ENCODE peak calls at places on chromosome X, in ten cellular contexts. B is endothelial cell, F is GM20000, U is epithelial cell of esophagus, T is nephron progenitor cell, M is WTC11, D is astrocyte, X is fibroblast of mammary gland, N is GM13976, Q is BJ. Y is an unnamed sample.

GRCh38 chrX:9282325-9282724 is 182.5 kb upstream of the TBL1X start:
- DNase-seq in B (no peak), F (no peak), U (no peak), T (no peak), M (no peak), D (no peak), X (no peak), N (no peak), Q (no peak), Y (no peak)

GRCh38 chrX:110132450-110133114 is 129.7 kb downstream of the TMEM164 start:
- DNase-seq in B (no peak), F (no peak), U (no peak), T (no peak), M (no peak), D (no peak), X (no peak), N (no peak), Q (no peak), Y (no peak)

GRCh38 chrX:73851014-73852009 is 288.3 kb downstream of the CHIC1 start:
- DNase-seq in B (no peak), F (no peak), U (no peak), T (no peak), M (no peak), D (peak), X (peak), N (peak), Q (no peak), Y (no peak)

GRCh38 chrX:86171366-86171765 is 23.1 kb downstream of the DACH2 start:
- DNase-seq in B (peak), F (no peak), U (peak), T (peak), M (peak), D (no peak), X (peak), N (no peak), Q (no peak), Y (no peak)

GRCh38 chrX:99468993-99469392 is 941.1 kb downstream of the PCDH19 start:
- DNase-seq in B (no peak), F (no peak), U (no peak), T (no peak), M (no peak), D (no peak), X (no peak), N (no peak), Q (no peak), Y (no peak)

GRCh38 chrX:12701625-12702024 is 89.6 kb upstream of the PRPS2 start:
- DNase-seq in B (peak), F (peak), U (peak), T (peak), M (peak), D (peak), X (peak), N (peak), Q (peak), Y (peak)

GRCh38 chrX:21972046-21972445 is 31.5 kb downstream of the SMS start:
- DNase-seq in B (no peak), F (no peak), U (no peak), T (no peak), M (no peak), D (no peak), X (no peak), N (no peak), Q (no peak), Y (no peak)

GRCh38 chrX:103624111-103624510 is 4.7 kb upstream of the TCEAL1 start:
- DNase-seq in B (no peak), F (no peak), U (no peak), T (no peak), M (no peak), D (no peak), X (no peak), N (no peak), Q (no peak), Y (no peak)

GRCh38 chrX:30301203-30301602 is 8.0 kb downstream of the NR0B1 start:
- DNase-seq in B (no peak), F (no peak), U (no peak), T (no peak), M (no peak), D (no peak), X (no peak), N (no peak), Q (no peak), Y (no peak)

GRCh38 chrX:3651272-3651671 is 62.2 kb downstream of the PRKX start:
- DNase-seq in B (no peak), F (no peak), U (peak), T (no peak), M (no peak), D (no peak), X (peak), N (no peak), Q (no peak), Y (peak)

GRCh38 chrX:148459343-148459742 is 41.1 kb upstream of the AFF2 start:
- DNase-seq in B (no peak), F (peak), U (no peak), T (no peak), M (no peak), D (no peak), X (no peak), N (no peak), Q (no peak), Y (no peak)

GRCh38 chrX:132488819-132489255 is at the start of gene MBNL3:
- DNase-seq in B (peak), F (peak), U (peak), T (peak), M (peak), D (peak), X (peak), N (peak), Q (no peak), Y (no peak)

GRCh38 chrX:46912098-46912672 is at the start of gene JADE3:
- DNase-seq in B (peak), F (peak), U (peak), T (peak), M (peak), D (peak), X (peak), N (peak), Q (no peak), Y (peak)

GRCh38 chrX:19705196-19705769 is 182.1 kb downstream of the SH3KBP1 start:
- DNase-seq in B (no peak), F (no peak), U (no peak), T (no peak), M (no peak), D (peak), X (peak), N (no peak), Q (peak), Y (no peak)

GRCh38 chrX:153400146-153401132 is 711 bp downstream of the PNMA6E start:
- DNase-seq in B (peak), F (peak), U (no peak), T (peak), M (peak), D (no peak), X (peak), N (peak), Q (no peak), Y (peak)

GRCh38 chrX:47293106-47293505 is 60.3 kb downstream of the USP11 start:
- DNase-seq in B (no peak), F (no peak), U (peak), T (no peak), M (no peak), D (no peak), X (no peak), N (no peak), Q (no peak), Y (no peak)

GRCh38 chrX:120250522-120251271 is at the start of gene ZBTB33:
- DNase-seq in B (peak), F (peak), U (peak), T (peak), M (peak), D (peak), X (peak), N (peak), Q (peak), Y (peak)

GRCh38 chrX:120244395-120244734 is 6.2 kb upstream of the ZBTB33 start:
- DNase-seq in B (no peak), F (no peak), U (no peak), T (no peak), M (no peak), D (no peak), X (no peak), N (no peak), Q (no peak), Y (no peak)

GRCh38 chrX:120238947-120239346 is 11.7 kb upstream of the ZBTB33 start:
- DNase-seq in B (no peak), F (no peak), U (peak), T (no peak), M (no peak), D (no peak), X (no peak), N (no peak), Q (no peak), Y (no peak)

GRCh38 chrX:120242807-120243206 is 7.8 kb upstream of the ZBTB33 start:
- DNase-seq in B (no peak), F (no peak), U (no peak), T (no peak), M (no peak), D (no peak), X (no peak), N (no peak), Q (no peak), Y (no peak)

GRCh38 chrX:120244735-120245498 is 5.7 kb upstream of the ZBTB33 start:
- DNase-seq in B (peak), F (peak), U (peak), T (peak), M (peak), D (peak), X (peak), N (peak), Q (no peak), Y (peak)
- TF ChIP-seq CTCF in B (no peak), F (no peak), U (no peak), T (no peak), M (no peak), D (no peak), X (no peak), N (no peak), Q (no peak), Y (no peak)

DNA sequence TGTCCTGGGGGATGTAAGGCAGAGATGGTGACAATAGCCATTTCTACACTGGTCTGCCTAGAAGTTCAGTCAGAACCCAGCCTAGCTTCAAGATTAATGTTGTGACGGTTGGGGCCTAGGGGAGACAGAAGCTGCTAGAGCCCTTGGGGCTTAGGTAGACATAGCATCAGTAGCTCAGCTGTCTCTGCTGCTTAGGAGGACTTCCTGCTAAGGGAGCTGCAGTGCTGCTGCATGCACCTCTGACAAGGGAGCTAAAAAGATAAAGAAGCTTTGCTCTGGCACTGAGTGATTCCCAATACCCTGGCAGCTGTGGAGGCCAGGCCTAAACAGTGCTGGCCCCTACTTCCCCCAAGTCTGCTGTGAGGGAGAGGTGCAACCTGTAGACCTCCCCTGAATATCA is 116.0 kb downstream of the CT47B1 start:
- DNase-seq in B (no peak), F (no peak), U (no peak), T (no peak), M (no peak), D (no peak), X (no peak), N (no peak), Q (no peak), Y (no peak)
- TF ChIP-seq CTCF in B (no peak), F (no peak), U (no peak), T (no peak), M (no peak), D (no peak), X (no peak), N (no peak), Q (no peak), Y (no peak)

GRCh38 chrX:71622347-71623104 is 4.2 kb upstream of the CXCR3 start:
- DNase-seq in B (peak), F (peak), U (peak), T (peak), M (peak), D (peak), X (peak), N (peak), Q (no peak), Y (peak)
- TF ChIP-seq CTCF in B (no peak), F (no peak), U (peak), T (no peak), M (no peak), D (no peak), X (no peak), N (no peak), Q (peak), Y (peak)

GRCh38 chrX:41558531-41558930 is 111.4 kb downstream of the NYX start:
- DNase-seq in B (no peak), F (peak), U (peak), T (no peak), M (no peak), D (no peak), X (peak), N (peak), Q (no peak), Y (no peak)
- TF ChIP-seq CTCF in B (no peak), F (peak), U (peak), T (peak), M (no peak), D (peak), X (peak), N (peak), Q (peak), Y (peak)

DNA sequence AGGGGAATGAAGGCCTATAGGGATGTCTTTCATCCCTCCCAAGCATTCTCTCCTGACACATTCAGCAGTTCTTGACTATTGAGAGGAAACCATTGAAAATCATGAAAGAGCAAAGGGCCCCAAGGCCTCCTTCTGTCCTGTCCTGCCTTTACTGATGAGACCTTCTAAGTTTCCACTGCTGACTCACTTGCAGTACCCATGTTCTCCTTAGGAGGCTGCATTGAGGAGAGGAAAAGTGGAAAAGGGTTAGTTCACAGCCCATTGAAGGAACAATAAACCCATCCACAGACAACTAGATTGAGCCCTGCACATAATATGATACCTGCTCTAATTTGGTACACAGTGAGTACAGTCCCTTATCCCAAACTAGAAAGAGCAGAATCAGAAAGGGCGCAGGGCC is 115.1 kb upstream of the PNPLA4 start:
- DNase-seq in B (no peak), F (no peak), U (peak), T (no peak), M (no peak), D (no peak), X (no peak), N (no peak), Q (no peak), Y (no peak)
- TF ChIP-seq CTCF in B (peak), F (no peak), U (peak), T (peak), M (peak), D (peak), X (no peak), N (no peak), Q (no peak), Y (peak)

GRCh38 chrX:17944833-17945497 is 83.9 kb upstream of the RAI2 start:
- DNase-seq in B (peak), F (peak), U (peak), T (peak), M (no peak), D (no peak), X (peak), N (peak), Q (no peak), Y (peak)
- TF ChIP-seq CTCF in B (peak), F (peak), U (peak), T (peak), M (peak), D (peak), X (peak), N (peak), Q (peak), Y (peak)

GRCh38 chrX:32185160-32185559 is 1026.2 kb downstream of the DMD start:
- DNase-seq in B (no peak), F (no peak), U (peak), T (no peak), M (no peak), D (no peak), X (no peak), N (no peak), Q (no peak), Y (no peak)

DNA sequence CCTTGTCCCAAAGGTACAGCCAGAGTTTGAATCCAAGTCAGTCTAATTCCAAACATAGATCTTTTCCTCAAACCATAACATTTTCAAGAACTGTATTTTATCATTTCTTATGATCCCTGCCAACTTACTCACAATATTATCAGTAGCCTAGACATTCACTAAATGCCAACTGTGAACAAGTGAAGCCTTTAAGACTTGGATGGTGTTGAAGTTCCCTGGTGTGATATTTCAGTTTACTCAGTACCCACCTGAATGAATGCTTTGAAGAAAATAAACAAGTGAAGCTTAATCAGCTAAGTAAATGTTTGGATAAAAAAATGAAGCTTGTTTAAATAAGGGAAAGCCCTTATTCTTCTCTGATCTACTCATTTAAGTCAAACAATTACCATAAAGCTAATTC is 1028.3 kb downstream of the DMD start:
- DNase-seq in B (no peak), F (no peak), U (no peak), T (no peak), M (no peak), D (no peak), X (no peak), N (no peak), Q (no peak), Y (no peak)
- TF ChIP-seq CTCF in B (no peak), F (no peak), U (no peak), T (no peak), M (no peak), D (no peak), X (no peak), N (no peak), Q (no peak), Y (no peak)

GRCh38 chrX:108139303-108139702 is 47.7 kb downstream of the ATG4A start:
- DNase-seq in B (no peak), F (no peak), U (peak), T (no peak), M (peak), D (no peak), X (peak), N (no peak), Q (no peak), Y (no peak)
- TF ChIP-seq CTCF in B (peak), F (no peak), U (peak), T (peak), M (no peak), D (peak), X (peak), N (peak), Q (peak), Y (peak)

DNA sequence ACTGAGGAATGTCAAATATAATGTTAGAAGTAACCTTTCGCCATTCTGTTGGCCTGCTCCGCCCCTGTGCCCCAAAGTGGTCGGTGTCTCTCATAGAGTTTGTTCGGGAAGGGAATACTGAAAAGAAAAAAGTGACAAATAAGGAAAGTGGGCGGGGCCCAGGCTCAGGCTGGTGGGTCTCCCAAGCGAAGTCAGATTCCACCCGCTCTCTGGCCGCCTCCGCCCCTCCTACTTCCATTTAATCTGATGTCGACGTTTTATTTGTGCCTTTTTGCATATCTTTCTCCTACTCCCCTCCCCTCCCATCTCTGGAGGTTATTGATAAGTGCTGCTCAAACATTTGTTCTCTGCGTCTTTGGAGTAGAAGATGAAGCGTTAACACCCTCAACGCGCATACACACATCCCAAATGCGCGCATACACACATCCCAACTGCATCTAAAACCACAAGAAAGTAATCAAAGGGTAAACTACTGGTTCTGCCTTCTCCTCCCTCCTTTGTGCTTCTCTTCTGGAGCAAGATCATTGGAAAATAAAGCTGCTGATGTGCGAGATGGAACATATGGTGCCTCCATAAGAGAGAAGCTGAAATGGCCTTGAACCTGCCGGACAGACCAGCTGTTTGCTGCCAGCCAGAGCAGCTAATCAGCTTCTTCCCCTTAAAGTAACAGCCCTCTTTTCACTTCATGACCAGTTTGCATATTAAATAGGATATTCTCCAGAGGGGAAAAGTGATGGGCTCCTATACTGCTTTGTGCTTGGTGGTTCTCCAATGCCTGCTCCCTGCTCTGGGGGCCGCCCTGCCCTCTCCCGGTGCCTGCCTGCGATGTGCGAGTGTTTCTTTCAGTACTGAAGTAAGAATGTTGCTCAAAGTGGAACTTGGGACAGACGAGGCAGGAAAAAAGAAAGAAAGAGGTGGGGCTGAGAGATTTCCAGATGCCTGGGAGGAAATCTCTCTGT is 3.1 kb downstream of the MAMLD1 start:
- DNase-seq in B (peak), F (no peak), U (peak), T (peak), M (peak), D (peak), X (peak), N (no peak), Q (no peak), Y (peak)
- TF ChIP-seq CTCF in B (no peak), F (no peak), U (no peak), T (no peak), M (no peak), D (no peak), X (peak), N (no peak), Q (peak), Y (peak)